ENCODE peak calls at places on chromosome 15, in four cellular contexts. F is CD4-positive, CD25-positive, alpha-beta regulatory T cell; K is HCT116; B is fibroblast of lung. P is an unnamed sample. For H3K4me1, the result is how much of the 10 kb centered on the place peaks cover.

GRCh38 chr15:69324031-69324430 is 25.3 kb downstream of the PAQR5 start:
- DNase-seq in F (no peak), K (no peak), B (no peak), P (no peak)

GRCh38 chr15:91867581-91868026 is 14.1 kb downstream of the SLCO3A1 start:
- DNase-seq in F (no peak), K (peak), B (peak), P (no peak)

GRCh38 chr15:63474810-63475316 is 29.5 kb upstream of the USP3 start:
- DNase-seq in F (no peak), K (no peak), B (no peak), P (no peak)

GRCh38 chr15:83210619-83211018 is 3.0 kb upstream of the HDGFL3 start:
- DNase-seq in F (no peak), K (no peak), B (peak), P (no peak)

GRCh38 chr15:61038910-61039309 is 190.2 kb downstream of the RORA start:
- DNase-seq in F (no peak), K (no peak), B (no peak), P (no peak)

GRCh38 chr15:59570364-59570763 is 41.2 kb upstream of the GCNT3 start:
- DNase-seq in F (no peak), K (peak), B (peak), P (no peak)

GRCh38 chr15:99211926-99212325 is 37.5 kb downstream of the TTC23 start:
- DNase-seq in F (no peak), K (no peak), B (peak), P (peak)

GRCh38 chr15:65254237-65254820 is 32.4 kb downstream of the PARP16 start:
- DNase-seq in F (no peak), K (no peak), B (no peak), P (no peak)

GRCh38 chr15:74954515-74954914 is 2.1 kb downstream of the RPP25 start:
- DNase-seq in F (no peak), K (no peak), B (peak), P (no peak)

GRCh38 chr15:95286911-95287769 is 1043.4 kb upstream of the NR2F2 start:
- DNase-seq in F (no peak), K (no peak), B (peak), P (no peak)

GRCh38 chr15:59812889-59813288 is 123.8 kb upstream of the BNIP2 start:
- DNase-seq in F (no peak), K (no peak), B (no peak), P (no peak)

GRCh38 chr15:43225201-43225949 is 4.6 kb upstream of the EPB42 start:
- DNase-seq in F (peak), K (peak), B (peak), P (no peak)

DNA sequence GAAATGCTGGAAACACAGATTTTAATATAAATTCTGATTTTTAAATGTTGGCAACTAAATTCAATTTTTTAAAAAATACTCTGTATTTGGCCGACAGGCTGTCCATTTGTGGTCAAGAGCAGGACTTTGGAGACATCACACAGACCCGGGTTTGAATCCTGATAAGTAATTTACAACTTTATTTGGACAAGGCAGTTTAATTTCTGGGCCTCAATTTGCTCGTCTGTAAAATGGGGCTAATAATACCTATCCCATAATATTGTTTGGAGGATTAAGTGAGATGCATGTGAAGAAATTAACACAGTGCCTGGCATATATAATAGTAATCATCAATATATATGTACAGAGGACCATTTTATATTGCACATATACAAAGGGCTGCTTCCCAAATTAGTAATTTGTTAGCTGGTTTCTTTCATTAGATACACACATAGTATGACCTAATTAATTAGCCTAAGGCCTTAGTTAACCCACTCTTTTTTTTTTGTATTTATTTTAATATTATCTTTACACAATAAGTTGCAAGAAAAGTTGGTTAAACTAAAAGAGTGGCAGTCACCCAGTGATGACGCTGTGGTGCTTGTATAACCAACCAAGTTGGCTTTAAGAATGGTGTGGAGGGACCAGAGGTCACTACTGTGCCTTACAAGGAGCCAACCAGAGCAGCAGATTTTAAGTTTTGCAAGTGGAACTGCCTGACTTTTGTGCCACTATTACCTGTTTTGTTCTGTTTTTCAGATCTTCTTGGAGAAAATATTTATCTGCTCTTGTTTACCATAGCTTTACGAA is 709 bp downstream of the PIGB start:
- DNase-seq in F (no peak), K (no peak), B (peak), P (peak)
- H3K27ac ChIP-seq in F (peak), K (peak), B (peak), P (peak)

GRCh38 chr15:87816016-87816415 is 440.5 kb downstream of the NTRK3 start:
- DNase-seq in F (no peak), K (no peak), B (peak), P (no peak)

GRCh38 chr15:87816811-87817210 is 439.7 kb downstream of the NTRK3 start:
- DNase-seq in F (no peak), K (no peak), B (peak), P (peak)

GRCh38 chr15:87817553-87817952 is 439.0 kb downstream of the NTRK3 start:
- DNase-seq in F (no peak), K (no peak), B (peak), P (no peak)
- H3K4me1 ChIP-seq in F (under half), K (under half), B (under half), P (under half)

GRCh38 chr15:47743385-47743784 is 26.1 kb downstream of the SEMA6D start:
- DNase-seq in F (no peak), K (no peak), B (no peak), P (no peak)

GRCh38 chr15:47742742-47743141 is 25.4 kb downstream of the SEMA6D start:
- DNase-seq in F (no peak), K (no peak), B (no peak), P (no peak)

GRCh38 chr15:47741907-47742306 is 24.6 kb downstream of the SEMA6D start:
- DNase-seq in F (no peak), K (no peak), B (no peak), P (no peak)

GRCh38 chr15:47741082-47741481 is 23.8 kb downstream of the SEMA6D start:
- DNase-seq in F (no peak), K (no peak), B (no peak), P (no peak)

GRCh38 chr15:47742334-47742733 is 25.0 kb downstream of the SEMA6D start:
- DNase-seq in F (no peak), K (no peak), B (no peak), P (no peak)
- H3K27ac ChIP-seq in F (no peak), K (no peak), B (no peak), P (no peak)

DNA sequence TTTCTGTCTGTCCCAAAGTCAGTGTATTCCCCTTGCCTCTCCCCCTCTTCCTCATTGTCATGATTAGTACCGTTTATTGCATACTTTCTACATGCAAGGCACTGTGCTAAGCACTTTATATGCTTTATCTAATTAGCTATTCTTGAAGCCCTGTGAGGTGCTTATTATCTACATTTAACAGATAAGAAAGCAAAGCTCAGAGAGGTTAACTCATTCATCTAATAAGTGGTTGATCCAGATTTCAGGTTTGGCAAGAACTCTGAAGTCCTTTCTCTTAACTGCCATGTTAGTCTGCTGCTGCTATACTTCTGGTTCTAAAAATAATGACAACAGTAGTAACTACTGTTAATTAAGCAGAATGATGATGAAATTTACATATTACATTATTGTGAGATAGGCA is 13.5 kb downstream of the IQGAP1 start:
- DNase-seq in F (no peak), K (no peak), B (no peak), P (no peak)
- H3K4me1 ChIP-seq in F (half or more), K (half or more), B (under half), P (under half)

GRCh38 chr15:71411538-71412482 is 296.5 kb downstream of the THSD4 start:
- DNase-seq in F (no peak), K (no peak), B (peak), P (peak)
- H3K27ac ChIP-seq in F (no peak), K (peak), B (no peak), P (peak)

GRCh38 chr15:67836477-67836876 is 3.4 kb downstream of the RNU6-1 start:
- DNase-seq in F (peak), K (no peak), B (no peak), P (peak)

GRCh38 chr15:67836134-67836455 is 3.8 kb downstream of the RNU6-1 start:
- DNase-seq in F (no peak), K (no peak), B (no peak), P (no peak)

GRCh38 chr15:67834593-67835348 is 5.1 kb downstream of the RNU6-1 start:
- DNase-seq in F (peak), K (no peak), B (no peak), P (no peak)

GRCh38 chr15:67834249-67834592 is 5.6 kb downstream of the RNU6-1 start:
- DNase-seq in F (peak), K (no peak), B (no peak), P (no peak)

DNA sequence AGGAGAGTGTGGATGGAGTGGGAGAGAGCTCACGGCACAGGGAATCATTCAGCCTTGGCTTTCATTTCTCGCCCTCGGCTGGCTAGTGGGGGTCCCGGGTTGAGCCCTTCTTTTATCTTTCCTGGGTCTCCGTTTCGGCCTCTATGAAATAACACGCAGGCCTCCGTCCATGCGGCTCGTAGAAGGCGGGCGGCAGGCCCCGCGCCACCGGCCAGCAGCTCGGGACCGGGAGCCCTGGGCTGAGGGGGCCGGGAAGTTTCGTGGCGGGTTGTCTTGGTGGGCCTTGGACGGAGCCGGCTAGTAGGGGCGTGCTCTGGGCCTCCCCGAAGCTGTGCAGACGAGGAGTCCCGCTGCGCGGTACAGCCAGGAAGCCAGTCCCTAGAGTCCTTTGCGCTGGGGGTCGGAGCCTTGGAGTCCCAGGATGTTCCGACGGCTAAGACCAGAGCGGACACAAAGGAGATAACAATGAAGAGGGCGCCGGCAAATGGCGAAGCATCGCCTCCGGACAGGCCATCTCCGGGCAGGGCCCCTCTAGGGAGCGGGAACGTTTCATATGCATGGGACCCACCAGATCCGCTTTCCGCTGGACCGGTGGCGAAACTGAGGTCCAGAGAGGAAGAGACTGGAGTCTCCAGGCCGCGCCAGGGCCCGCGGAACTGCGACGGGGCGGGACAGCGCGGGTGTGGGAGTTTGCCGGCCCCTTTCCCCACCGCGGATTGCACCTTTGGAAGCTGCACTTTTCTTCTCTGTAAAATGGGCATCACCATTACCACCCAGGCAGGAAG is 4.3 kb downstream of the RNU6-1 start:
- DNase-seq in F (peak), K (no peak), B (no peak), P (no peak)
- H3K4me1 ChIP-seq in F (under half), K (under half), B (under half), P (under half)

GRCh38 chr15:27668471-27669220 is 430.5 kb downstream of the OCA2 start:
- DNase-seq in F (no peak), K (no peak), B (no peak), P (no peak)

GRCh38 chr15:27669641-27670040 is 429.5 kb downstream of the OCA2 start:
- DNase-seq in F (no peak), K (no peak), B (no peak), P (no peak)

GRCh38 chr15:27660676-27661075 is 438.4 kb downstream of the OCA2 start:
- DNase-seq in F (no peak), K (no peak), B (peak), P (no peak)

GRCh38 chr15:27670481-27670880 is 428.6 kb downstream of the OCA2 start:
- DNase-seq in F (no peak), K (no peak), B (no peak), P (no peak)

GRCh38 chr15:27665002-27665401 is 434.1 kb downstream of the OCA2 start:
- DNase-seq in F (no peak), K (no peak), B (no peak), P (no peak)
- H3K27ac ChIP-seq in F (no peak), K (no peak), B (no peak), P (no peak)

DNA sequence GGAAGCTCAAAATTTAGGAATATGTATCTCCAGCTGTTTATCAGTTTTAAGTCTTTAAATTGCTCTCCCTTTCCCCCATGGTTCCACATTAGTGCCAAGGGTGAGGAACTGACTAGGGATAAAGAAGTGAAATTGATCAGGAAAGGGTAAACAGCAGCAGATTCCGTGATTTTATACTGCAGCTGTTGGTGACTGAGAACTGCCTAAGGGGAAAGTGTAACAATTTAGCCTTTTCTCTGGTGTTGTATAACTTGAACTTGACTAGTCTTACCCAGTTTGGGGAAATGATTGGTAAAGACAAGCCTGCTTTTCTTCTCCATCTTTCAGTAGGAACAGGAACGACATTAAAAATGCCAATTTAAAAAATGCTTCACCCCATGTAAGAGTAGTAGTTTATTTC is 5.0 kb downstream of the SPRED1 start:
- DNase-seq in F (no peak), K (no peak), B (no peak), P (no peak)
- H3K4me1 ChIP-seq in F (under half), K (under half), B (under half), P (under half)

P was measured in SJSA1.